ENCODE peak calls at places on chromosomes 2 and 18, in four cellular contexts. One of them, this sample, is unnamed.

GRCh38 chr2:221283896-221284295 is 288.2 kb downstream of the EPHA4 start:
- DNase-seq in cardiac septum: no peak
- DNase-seq in NCI-H2081: no peak
- DNase-seq in endothelial cell: no peak
- DNase-seq in this sample: no peak

GRCh38 chr2:143802242-143802641 is 673.0 kb downstream of the ARHGAP15 start:
- DNase-seq in cardiac septum: no peak
- DNase-seq in NCI-H2081: no peak
- DNase-seq in endothelial cell: no peak
- DNase-seq in this sample: no peak

GRCh38 chr2:190887089-190887488 is 6.5 kb downstream of the GLS start:
- DNase-seq in cardiac septum: no peak
- DNase-seq in NCI-H2081: no peak
- DNase-seq in endothelial cell: no peak
- DNase-seq in this sample: no peak

GRCh38 chr2:166628478-166629136 is 134.6 kb upstream of the SCN7A start:
- DNase-seq in cardiac septum: no peak
- DNase-seq in NCI-H2081: no peak
- DNase-seq in endothelial cell: no peak
- DNase-seq in this sample: no peak

GRCh38 chr18:72375628-72376027 is 168.5 kb downstream of the CBLN2 start:
- DNase-seq in cardiac septum: no peak
- DNase-seq in NCI-H2081: no peak
- DNase-seq in endothelial cell: no peak
- DNase-seq in this sample: no peak

GRCh38 chr2:18792684-18793083 is 203.3 kb upstream of the NT5C1B start:
- DNase-seq in cardiac septum: no peak
- DNase-seq in NCI-H2081: no peak
- DNase-seq in endothelial cell: no peak
- DNase-seq in this sample: no peak

GRCh38 chr2:189222440-189222839 is 42.9 kb upstream of the COL5A2 start:
- DNase-seq in cardiac septum: no peak
- DNase-seq in NCI-H2081: no peak
- DNase-seq in endothelial cell: no peak
- DNase-seq in this sample: no peak

GRCh38 chr18:35174093-35174731 is 66.6 kb upstream of the ZNF397 start:
- DNase-seq in cardiac septum: no peak
- DNase-seq in NCI-H2081: no peak
- DNase-seq in endothelial cell: no peak
- DNase-seq in this sample: no peak

GRCh38 chr2:224957540-224958465 is 84.5 kb downstream of the DOCK10 start:
- DNase-seq in cardiac septum: no peak
- DNase-seq in NCI-H2081: no peak
- DNase-seq in endothelial cell: no peak
- DNase-seq in this sample: no peak

GRCh38 chr2:127044977-127045654 is 61.8 kb downstream of the BIN1 start:
- DNase-seq in cardiac septum: peak
- DNase-seq in NCI-H2081: no peak
- DNase-seq in endothelial cell: no peak
- DNase-seq in this sample: no peak

GRCh38 chr2:159612255-159612901 is 4.0 kb downstream of the BAZ2B start:
- DNase-seq in cardiac septum: no peak
- DNase-seq in NCI-H2081: peak
- DNase-seq in endothelial cell: no peak
- DNase-seq in this sample: no peak

GRCh38 chr2:24016376-24016761 is 6.5 kb downstream of the MFSD2B start:
- DNase-seq in cardiac septum: no peak
- DNase-seq in NCI-H2081: no peak
- DNase-seq in endothelial cell: no peak
- DNase-seq in this sample: no peak

This sample was measured in RWPE2.